ENCODE peak calls at places on chromosome 9, in five cellular contexts. S, U, R, K and D are unnamed samples.

GRCh38 chr9:134531251-134531970 is 110.2 kb upstream of the COL5A1 start:
- DNase-seq in R (no peak), S (no peak), U (no peak), K (no peak), D (no peak)

GRCh38 chr9:97373311-97373710 is 38.6 kb upstream of the TDRD7 start:
- DNase-seq in R (no peak), S (no peak), U (no peak), K (no peak), D (no peak)

GRCh38 chr9:36873247-36873875 is 160.7 kb downstream of the PAX5 start:
- DNase-seq in K (peak), R (peak), U (peak), S (peak), D (peak)

GRCh38 chr9:130530932-130531331 is 48.4 kb upstream of the FUBP3 start:
- DNase-seq in S (no peak), U (no peak), K (no peak), R (no peak), D (no peak)

GRCh38 chr9:76067693-76068092 is 177.2 kb downstream of the PCSK5 start:
- DNase-seq in U (no peak), K (no peak), R (no peak), S (no peak), D (no peak)

GRCh38 chr9:133162802-133163558 is 734 bp downstream of the GBGT1 start:
- DNase-seq in K (no peak), R (peak), S (no peak), U (no peak), D (no peak)

GRCh38 chr9:134041649-134041962 is 16.3 kb downstream of the BRD3OS start:
- DNase-seq in S (no peak), U (no peak), R (no peak), K (no peak), D (no peak)

GRCh38 chr9:125412166-125412565 is 150.5 kb downstream of the GAPVD1 start:
- DNase-seq in S (no peak), U (no peak), K (no peak), R (no peak), D (no peak)

GRCh38 chr9:130208600-130209347 is 36.6 kb downstream of the NCS1 start:
- DNase-seq in S (no peak), U (no peak), R (peak), K (no peak), D (no peak)

GRCh38 chr9:89745601-89746376 is 141.0 kb downstream of the GADD45G start:
- DNase-seq in U (no peak), S (no peak), R (no peak), K (no peak), D (no peak)

GRCh38 chr9:90460220-90460619 is 182.4 kb downstream of the DIRAS2 start:
- DNase-seq in S (no peak), R (no peak), K (no peak), U (no peak), D (no peak)

GRCh38 chr9:29322240-29322639 is 1749.0 kb upstream of the C9orf72 start:
- DNase-seq in S (no peak), R (no peak), U (no peak), K (no peak), D (no peak)

GRCh38 chr9:89603629-89604462 is 966 bp upstream of the GADD45G start:
- DNase-seq in S (peak), K (peak), U (no peak), R (peak), D (peak)

GRCh38 chr9:28648723-28649122 is 1075.4 kb upstream of the C9orf72 start:
- DNase-seq in K (no peak), R (no peak), U (no peak), S (no peak), D (no peak)

GRCh38 chr9:76621011-76621410 is 143.2 kb upstream of the PCA3 start:
- DNase-seq in S (no peak), K (no peak), R (no peak), U (no peak), D (no peak)

GRCh38 chr9:5278486-5278885 is 26.0 kb downstream of the RLN2 start:
- DNase-seq in K (no peak), U (no peak), S (no peak), R (no peak), D (no peak)

GRCh38 chr9:125325821-125326220 is 64.2 kb downstream of the GAPVD1 start:
- DNase-seq in S (no peak), R (no peak), U (no peak), K (no peak), D (no peak)

GRCh38 chr9:86948153-86948929 is 1.0 kb upstream of the GAS1 start:
- DNase-seq in K (peak), S (peak), U (peak), R (peak), D (peak)

GRCh38 chr9:136220017-136220729 is 15.2 kb upstream of the LHX3 start:
- DNase-seq in U (no peak), R (no peak), K (no peak), S (no peak), D (no peak)

GRCh38 chr9:108473209-108474112 is 382.3 kb downstream of the ACTL7B start:
- DNase-seq in R (no peak), U (peak), K (no peak), S (no peak), D (no peak)

GRCh38 chr9:83714316-83714715 is 6.6 kb upstream of the UBQLN1 start:
- DNase-seq in R (no peak), S (no peak), U (no peak), K (no peak), D (no peak)

GRCh38 chr9:126965541-126966428 is 51.2 kb downstream of the RALGPS1 start:
- DNase-seq in R (peak), S (peak), U (peak), K (no peak), D (no peak)

GRCh38 chr9:126862461-126862830 is 2.0 kb downstream of the ZBTB34 start:
- DNase-seq in S (peak), U (no peak), R (no peak), K (no peak), D (no peak)

GRCh38 chr9:98778711-98779530 is 17.4 kb downstream of the ANKS6 start:
- DNase-seq in K (peak), R (peak), S (no peak), U (no peak), D (no peak)

GRCh38 chr9:18543406-18543965 is 69.5 kb downstream of the ADAMTSL1 start:
- DNase-seq in K (no peak), R (no peak), U (no peak), S (no peak), D (no peak)

GRCh38 chr9:20619492-20619860 is 2.8 kb downstream of the MLLT3 start:
- DNase-seq in U (peak), K (no peak), S (no peak), R (no peak), D (no peak)

GRCh38 chr9:115229496-115229895 is 111.5 kb upstream of the TNC start:
- DNase-seq in R (no peak), U (no peak), S (no peak), K (no peak), D (no peak)

GRCh38 chr9:113309204-113309813 is 6.1 kb upstream of the RNF183 start:
- DNase-seq in S (peak), K (no peak), R (no peak), U (peak), D (no peak)